ENCODE peak calls at places on chromosomes 11 and 22, in four cellular contexts. R, Q, A and T are unnamed samples.
A peak's percentile ranks its signal among the peaks of the same experiment; 100 is the strongest.

GRCh38 chr11:129115652-129116585 is 76.2 kb downstream of the ARHGAP32 start:
- DNase-seq in R (no peak), Q (no peak), A (no peak), T (no peak)

GRCh38 chr11:104907521-104908185 is 9.4 kb upstream of the CASP12 start:
- DNase-seq in R (no peak), Q (no peak), A (no peak), T (no peak)

GRCh38 chr11:2837096-2837601 is 48.4 kb downstream of the CDKN1C start:
- DNase-seq in R (no peak), Q (no peak), A (peak; percentile 82), T (no peak)

GRCh38 chr11:79438631-79439429 is 2.0 kb downstream of the TENM4 start:
- DNase-seq in R (no peak), Q (no peak), A (no peak), T (no peak)

GRCh38 chr11:104728927-104729326 is 169.3 kb downstream of the CASP12 start:
- DNase-seq in R (no peak), Q (no peak), A (no peak), T (no peak)

GRCh38 chr22:35785181-35785923 is 67.7 kb downstream of the APOL5 start:
- DNase-seq in R (no peak), Q (no peak), A (no peak), T (no peak)

GRCh38 chr11:102546923-102547471 is 16.4 kb upstream of the MMP7 start:
- DNase-seq in R (peak; percentile 81), Q (peak; percentile 93), A (no peak), T (no peak)

GRCh38 chr11:67397536-67397935 is 4.1 kb downstream of the PPP1CA start:
- DNase-seq in R (no peak), Q (no peak), A (peak; percentile 61), T (no peak)

GRCh38 chr22:42283288-42284229 is 13.1 kb upstream of the TCF20 start:
- DNase-seq in R (no peak), Q (no peak), A (no peak), T (no peak)

GRCh38 chr22:40128989-40129388 is 48.7 kb upstream of the TNRC6B start:
- DNase-seq in R (no peak), Q (no peak), A (no peak), T (peak; percentile 36)

GRCh38 chr11:86747801-86748200 is 52.5 kb upstream of the PRSS23 start:
- DNase-seq in R (no peak), Q (no peak), A (no peak), T (no peak)

GRCh38 chr22:19878461-19879247 is 24.0 kb upstream of the GNB1L start:
- DNase-seq in R (no peak), Q (no peak), A (no peak), T (peak; percentile 5)

GRCh38 chr11:8459711-8460399 is 134.2 kb downstream of the STK33 start:
- DNase-seq in R (no peak), Q (no peak), A (no peak), T (no peak)

GRCh38 chr11:45104790-45105084 is 41.7 kb upstream of the PRDM11 start:
- DNase-seq in R (no peak), Q (no peak), A (no peak), T (no peak)

GRCh38 chr11:126968915-126969314 is 31.7 kb downstream of the KIRREL3 start:
- DNase-seq in R (no peak), Q (no peak), A (peak; percentile 3), T (no peak)

GRCh38 chr22:42114721-42115120 is 15.9 kb downstream of the CYP2D6 start:
- DNase-seq in R (peak; percentile 14), Q (no peak), A (peak; percentile 21), T (no peak)

GRCh38 chr22:49042877-49043859 is 784.5 kb downstream of the BRD1 start:
- DNase-seq in R (no peak), Q (no peak), A (no peak), T (no peak)

GRCh38 chr11:72421351-72421750 is 13.0 kb downstream of the CLPB start:
- DNase-seq in R (no peak), Q (no peak), A (no peak), T (no peak)

GRCh38 chr11:112844530-112844929 is 116.7 kb upstream of the NCAM1 start:
- DNase-seq in R (no peak), Q (no peak), A (no peak), T (no peak)

GRCh38 chr11:1484716-1485503 is 1.7 kb downstream of the MOB2 start:
- DNase-seq in R (no peak), Q (no peak), A (no peak), T (no peak)

GRCh38 chr11:76781861-76782500 is 1.2 kb upstream of the TSKU start:
- DNase-seq in R (no peak), Q (no peak), A (no peak), T (no peak)

GRCh38 chr11:76781046-76781801 is 1.9 kb upstream of the TSKU start:
- DNase-seq in R (no peak), Q (no peak), A (no peak), T (no peak)

GRCh38 chr11:76783901-76784813 is 1.0 kb downstream of the TSKU start:
- DNase-seq in R (no peak), Q (no peak), A (peak; percentile 87), T (no peak)

GRCh38 chr11:76783294-76783900 is at the start of gene TSKU:
- DNase-seq in R (no peak), Q (no peak), A (peak; percentile 45), T (peak; percentile 70)

DNA sequence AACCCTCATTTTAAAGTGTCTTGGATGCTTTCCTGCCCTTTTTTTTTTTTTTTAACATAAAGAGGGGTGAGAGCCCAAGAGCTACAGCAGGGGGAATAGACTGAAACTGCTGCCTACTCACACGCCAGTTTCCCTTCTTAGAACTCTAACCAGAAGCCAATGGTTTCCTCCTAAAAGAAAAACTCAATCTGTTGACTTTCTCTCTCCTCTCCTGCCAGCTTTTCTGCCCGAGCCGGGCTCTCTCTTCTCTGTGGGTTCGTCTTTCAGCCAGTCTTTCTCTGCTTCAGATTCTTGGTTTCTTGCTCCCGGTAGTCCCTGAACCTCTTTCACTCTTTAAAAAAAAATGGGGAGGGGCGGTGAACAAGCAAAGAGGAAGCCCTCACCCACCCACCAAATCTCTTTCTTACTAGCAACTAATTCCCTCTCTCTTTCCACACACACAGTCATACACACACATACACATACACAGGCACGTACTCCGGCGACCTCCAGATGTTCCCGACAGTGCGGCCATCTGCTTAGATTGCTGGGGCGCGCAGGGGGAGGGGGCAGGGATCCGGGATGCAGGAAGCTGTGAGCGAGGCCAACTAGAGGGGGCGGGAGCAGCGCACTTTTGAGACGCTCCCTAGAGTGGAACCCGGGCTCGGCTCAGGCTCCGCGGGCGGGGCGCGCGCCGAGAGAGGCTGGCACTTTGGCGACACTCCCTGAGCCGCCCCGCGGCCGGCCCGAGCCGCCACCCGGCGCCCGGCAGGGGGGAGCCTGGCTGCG is 446 bp upstream of the TSKU start:
- DNase-seq in R (peak; percentile 23), Q (no peak), A (peak; percentile 95), T (no peak)
- TF ChIP-seq POLR2AphosphoS5 in R (no peak), Q (no peak), A (peak; percentile 18), T (no peak)

GRCh38 chr11:11332141-11332710 is 20.8 kb downstream of the CSNK2A3 start:
- DNase-seq in R (no peak), Q (no peak), A (no peak), T (no peak)

GRCh38 chr11:11334607-11335006 is 18.4 kb downstream of the CSNK2A3 start:
- DNase-seq in R (no peak), Q (no peak), A (no peak), T (no peak)

GRCh38 chr11:11338304-11338703 is 14.7 kb downstream of the CSNK2A3 start:
- DNase-seq in R (no peak), Q (no peak), A (no peak), T (no peak)

GRCh38 chr11:11336664-11337063 is 16.4 kb downstream of the CSNK2A3 start:
- DNase-seq in R (no peak), Q (no peak), A (no peak), T (no peak)

GRCh38 chr11:11335043-11335442 is 18.0 kb downstream of the CSNK2A3 start:
- DNase-seq in R (no peak), Q (no peak), A (no peak), T (no peak)
- TF ChIP-seq SPI1 in R (no peak), Q (no peak), A (no peak), T (no peak)

DNA sequence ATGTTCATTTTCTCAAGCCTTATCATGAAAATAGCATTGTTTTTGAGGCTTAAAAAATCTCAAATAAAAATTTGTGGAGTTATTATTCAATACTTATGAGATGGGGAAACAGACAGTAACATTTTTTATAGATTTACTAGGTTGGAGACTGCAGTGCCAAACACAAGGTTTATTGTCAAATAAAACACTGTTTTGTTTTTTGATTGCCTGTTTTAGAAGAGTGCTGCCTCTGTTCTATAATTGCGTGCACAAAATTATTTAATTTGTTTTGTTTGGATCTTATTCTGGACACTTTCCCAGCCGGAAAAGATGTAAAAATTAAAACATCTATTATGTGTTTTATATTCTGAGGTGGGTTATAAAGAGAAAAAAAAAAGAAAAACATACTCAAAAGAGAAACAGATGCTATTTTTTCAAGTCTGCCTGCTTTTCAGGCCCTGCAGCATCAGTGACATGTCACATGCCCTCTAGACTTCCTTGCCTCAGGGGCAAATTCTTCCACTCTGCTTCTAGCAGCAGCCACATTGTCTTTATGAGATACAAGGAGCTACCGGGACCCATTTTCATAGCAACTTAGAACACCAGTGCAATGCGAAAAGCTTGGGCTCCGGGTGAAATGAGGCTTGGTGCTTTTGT is 77.6 kb downstream of the EFCAB6 start:
- DNase-seq in R (no peak), Q (no peak), A (no peak), T (no peak)
- TF ChIP-seq POLR2AphosphoS5 in R (no peak), Q (no peak), A (no peak), T (no peak)

GRCh38 chr22:36850682-36851081 is 10.1 kb upstream of the NCF4 start:
- DNase-seq in R (no peak), Q (no peak), A (no peak), T (no peak)

GRCh38 chr22:36852056-36852973 is 8.5 kb upstream of the NCF4 start:
- DNase-seq in R (no peak), Q (no peak), A (peak; percentile 7), T (no peak)

GRCh38 chr22:36856121-36856791 is 4.5 kb upstream of the NCF4 start:
- DNase-seq in R (peak; percentile 91), Q (no peak), A (peak; percentile 88), T (peak; percentile 50)

GRCh38 chr22:36855478-36855877 is 5.3 kb upstream of the NCF4 start:
- DNase-seq in R (no peak), Q (no peak), A (no peak), T (no peak)

DNA sequence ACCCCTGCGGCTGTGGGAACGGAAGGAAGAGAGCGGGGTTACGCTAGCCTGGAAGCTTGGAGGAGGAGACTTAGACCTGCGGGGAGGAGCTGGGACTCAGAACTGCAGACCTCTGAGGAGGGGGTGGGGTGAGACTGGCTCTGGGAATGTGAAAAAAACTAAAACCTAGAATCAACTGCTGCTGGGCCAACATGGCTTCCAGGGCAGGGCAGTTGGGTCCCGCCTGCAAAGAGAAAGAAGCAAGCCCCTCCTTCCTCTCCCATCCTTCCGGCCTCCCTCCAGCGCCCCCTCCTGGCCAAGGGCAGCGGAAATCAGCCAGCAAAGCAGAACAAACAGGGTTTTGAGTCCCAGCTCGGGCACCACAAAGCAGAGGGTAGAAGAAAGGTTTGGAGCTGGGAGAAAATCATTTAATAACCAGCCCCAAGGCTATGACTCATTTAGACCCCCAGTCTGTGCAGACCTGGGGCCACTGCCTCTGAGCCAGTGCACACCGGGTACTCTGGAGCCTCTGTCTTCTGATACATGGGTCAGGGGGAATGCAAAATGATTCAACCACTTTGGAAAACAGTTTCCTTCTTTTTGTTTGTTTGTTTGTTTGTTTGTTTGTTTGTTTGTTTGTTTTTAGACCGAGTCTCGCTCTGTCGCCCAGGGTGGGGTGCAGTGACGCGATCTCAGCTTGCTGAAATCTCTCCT is 7.3 kb upstream of the NCF4 start:
- DNase-seq in R (peak; percentile 95), Q (no peak), A (peak; percentile 65), T (peak; percentile 70)
- TF ChIP-seq SPI1 in R (peak; percentile 52), Q (no peak), A (no peak), T (no peak)

GRCh38 chr22:23521442-23522113 is 58.5 kb downstream of the IGLL1 start:
- DNase-seq in R (peak; percentile 77), Q (peak; percentile 11), A (peak; percentile 81), T (peak; percentile 95)
- TF ChIP-seq POLR2AphosphoS5 in R (no peak), Q (no peak), A (no peak), T (no peak)